ENCODE peak calls at places on chromosomes 11 and 22, in four cellular contexts. L is neuronal stem cell, S is cardiac muscle cell, A is H1. X is an unnamed sample.

GRCh38 chr22:32340437-32340836 is 17.2 kb upstream of the RFPL3 start:
- DNase-seq in L (no peak), S (no peak), A (peak; percentile 47), X (no peak)

GRCh38 chr11:73530109-73530508 is 67.8 kb downstream of the FAM168A start:
- DNase-seq in A (no peak), S (peak; percentile 2), L (no peak), X (peak; percentile 27)

GRCh38 chr22:30941363-30941740 is 27.2 kb downstream of the MORC2 start:
- DNase-seq in L (no peak), A (no peak), S (no peak), X (no peak)

GRCh38 chr11:19734171-19734570 is 21.5 kb downstream of the NAV2 start:
- DNase-seq in A (no peak), L (no peak), S (no peak), X (no peak)

GRCh38 chr22:46735747-46736608 is 2.1 kb downstream of the CERK start:
- DNase-seq in L (no peak), A (no peak), S (no peak), X (no peak)

GRCh38 chr11:61950035-61950547 is at the start of gene BEST1:
- DNase-seq in L (no peak), A (no peak), S (no peak), X (no peak)

GRCh38 chr11:19842505-19842904 is 129.9 kb downstream of the NAV2 start:
- DNase-seq in L (no peak), S (no peak), A (no peak), X (no peak)

GRCh38 chr11:111253630-111254029 is 8.1 kb downstream of the POU2AF2 start:
- DNase-seq in L (no peak), A (no peak), S (no peak), X (no peak)

GRCh38 chr11:34264266-34265110 is 93.3 kb downstream of the ABTB2 start:
- DNase-seq in S (no peak), A (no peak), L (no peak), X (no peak)

GRCh38 chr11:2394818-2395105 is 5.8 kb upstream of the TSSC4 start:
- DNase-seq in S (no peak), L (no peak), A (no peak), X (no peak)

GRCh38 chr22:37016134-37016910 is 2.9 kb downstream of the TST start:
- DNase-seq in L (no peak), S (no peak), A (no peak), X (no peak)

GRCh38 chr22:22892096-22893052 is 4.8 kb downstream of the IGLL5 start:
- DNase-seq in A (no peak), L (no peak), S (no peak), X (no peak)

GRCh38 chr11:2933376-2934056 is 4.3 kb upstream of the PHLDA2 start:
- DNase-seq in A (peak; percentile 56), L (no peak), S (no peak), X (no peak)

GRCh38 chr22:24427500-24428164 is at the start of gene ADORA2A:
- DNase-seq in S (no peak), A (no peak), L (no peak), X (no peak)

GRCh38 chr11:37571248-37571647 is 973.2 kb upstream of the RAG2 start:
- DNase-seq in L (no peak), S (no peak), A (no peak), X (no peak)

GRCh38 chr11:9047986-9048522 is 43.3 kb downstream of the SCUBE2 start:
- DNase-seq in S (peak; percentile 45), L (no peak), A (no peak), X (no peak)

GRCh38 chr11:34948721-34949120 is 32.3 kb downstream of the PDHX start:
- DNase-seq in A (no peak), L (no peak), S (no peak), X (no peak)

DNA sequence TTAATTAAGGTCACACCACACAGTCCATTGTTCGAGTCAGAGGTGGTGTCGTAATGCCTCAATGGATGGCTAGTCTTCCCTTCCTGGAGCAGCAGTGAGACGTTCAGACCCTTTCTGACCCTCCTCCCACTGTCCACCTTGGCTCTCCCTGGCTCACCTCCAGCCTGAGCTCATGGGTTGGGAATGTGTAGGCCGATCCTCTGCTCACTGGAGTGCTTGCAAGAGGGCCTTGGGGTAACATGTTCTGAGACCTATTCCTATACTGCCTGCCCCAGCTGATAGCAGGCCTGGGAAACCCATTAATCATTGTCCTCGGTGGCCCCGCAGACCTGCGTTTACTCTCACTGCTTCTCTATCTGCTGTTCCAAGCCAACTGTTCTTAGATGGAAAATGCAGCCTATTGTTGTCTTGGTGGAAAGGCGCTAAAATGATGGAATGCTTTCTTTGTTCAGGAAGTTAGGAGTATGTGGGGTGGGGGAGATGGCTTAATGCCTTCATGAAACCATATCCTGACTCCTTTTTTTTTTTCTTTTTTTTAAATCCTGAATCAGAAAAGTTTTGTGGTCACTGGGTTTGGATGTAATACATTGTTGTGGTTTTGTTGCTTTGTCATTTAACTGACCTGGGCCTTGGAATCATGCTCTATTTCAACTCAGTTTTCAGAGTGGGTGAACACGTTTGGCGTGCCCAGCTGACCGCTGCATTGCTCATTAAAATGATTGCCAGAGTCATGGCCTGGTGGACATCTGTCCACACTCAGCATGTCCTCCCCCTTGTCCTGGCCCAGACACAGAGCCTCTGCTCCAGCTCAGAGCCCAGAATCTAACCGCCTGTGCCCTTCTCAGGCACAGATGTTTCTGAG is 72.5 kb downstream of the MICAL2 start:
- DNase-seq in S (peak; percentile 90), L (no peak), A (no peak), X (no peak)
- H3K4me1 ChIP-seq in S (peaks cover 84% of the 10 kb centered on the region), L (peaks cover 12% of the 10 kb centered on the region), A (peaks cover 4% of the 10 kb centered on the region), X (no peaks in the 10 kb centered on the region)

GRCh38 chr11:132171031-132171430 is 800.6 kb downstream of the NTM start:
- DNase-seq in L (no peak), A (no peak), S (no peak), X (no peak)

DNA sequence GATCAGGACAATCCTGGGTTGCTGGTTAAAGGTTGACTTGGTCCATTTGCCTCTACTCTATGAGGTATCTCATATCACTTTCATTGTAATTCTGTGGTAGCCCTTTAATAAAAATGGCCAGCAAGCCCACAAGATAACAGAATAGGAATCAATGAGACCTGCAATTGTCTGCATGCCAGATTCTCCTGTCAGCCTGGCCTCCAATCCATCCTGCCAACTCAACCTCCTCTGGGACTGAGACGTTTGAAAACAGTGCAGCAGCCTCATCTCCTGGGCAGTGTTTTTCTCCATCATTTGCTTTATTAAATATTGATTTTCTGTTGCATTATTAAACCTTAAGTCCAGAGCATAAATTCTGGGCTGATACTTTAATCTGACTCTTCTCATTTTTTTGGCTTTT is 797.9 kb downstream of the NTM start:
- DNase-seq in A (no peak), S (no peak), L (no peak), X (no peak)
- H3K27ac ChIP-seq in A (no peak overlapping the region), S (no peak overlapping the region), L (no peak overlapping the region), X (no peak overlapping the region)

GRCh38 chr11:134414036-134414731 is 2.1 kb upstream of the B3GAT1 start:
- DNase-seq in A (no peak), S (no peak), L (no peak), X (no peak)

GRCh38 chr11:134414772-134415765 is 3.0 kb upstream of the B3GAT1 start:
- DNase-seq in S (no peak), A (no peak), L (no peak), X (no peak)

GRCh38 chr11:134411887-134412507 is at the start of gene B3GAT1:
- DNase-seq in L (no peak), A (no peak), S (peak; percentile 29), X (no peak)

GRCh38 chr11:134412508-134413333 is 679 bp upstream of the B3GAT1 start:
- DNase-seq in S (peak; percentile 48), A (peak; percentile 75), L (peak; percentile 57), X (no peak)

GRCh38 chr11:134413334-134414035 is 1.4 kb upstream of the B3GAT1 start:
- DNase-seq in S (no peak), L (no peak), A (peak; percentile 56), X (no peak)
- H3K4me1 ChIP-seq in S (no peaks in the 10 kb centered on the region), L (peaks cover 44% of the 10 kb centered on the region), A (peaks cover 24% of the 10 kb centered on the region), X (peaks cover 15% of the 10 kb centered on the region)

DNA sequence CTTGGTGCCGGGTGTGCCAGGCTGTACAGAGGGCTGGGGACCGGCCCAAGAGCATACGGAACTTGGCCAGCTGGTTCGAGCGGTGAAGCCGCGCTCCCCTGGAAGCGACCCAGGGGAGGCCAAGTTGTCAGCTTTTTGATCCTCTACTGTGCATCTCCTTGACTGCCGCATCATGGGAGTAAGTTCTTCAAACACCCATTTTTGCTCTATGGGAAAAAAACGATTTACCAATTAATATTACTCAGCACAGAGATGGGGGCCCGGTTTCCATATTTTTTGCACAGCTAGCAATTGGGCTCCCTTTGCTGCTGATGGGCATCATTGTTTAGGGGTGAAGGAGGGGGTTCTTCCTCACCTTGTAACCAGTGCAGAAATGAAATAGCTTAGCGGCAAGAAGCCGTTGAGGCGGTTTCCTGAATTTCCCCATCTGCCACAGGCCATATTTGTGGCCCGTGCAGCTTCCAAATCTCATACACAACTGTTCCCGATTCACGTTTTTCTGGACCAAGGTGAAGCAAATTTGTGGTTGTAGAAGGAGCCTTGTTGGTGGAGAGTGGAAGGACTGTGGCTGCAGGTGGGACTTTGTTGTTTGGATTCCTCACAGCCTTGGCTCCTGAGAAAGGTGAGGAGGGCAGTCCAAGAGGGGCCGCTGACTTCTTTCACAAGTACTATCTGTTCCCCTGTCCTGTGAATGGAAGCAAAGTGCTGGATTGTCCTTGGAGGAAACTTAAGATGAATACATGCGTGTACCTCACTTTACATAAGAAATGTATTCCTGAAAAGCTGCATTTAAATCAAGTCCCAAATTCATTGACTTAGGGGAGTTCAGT is 2.1 kb downstream of the FUT4 start:
- DNase-seq in S (no peak), L (no peak), A (no peak), X (no peak)
- H3K27ac ChIP-seq in S (no peak overlapping the region), L (no peak overlapping the region), A (no peak overlapping the region), X (no peak overlapping the region)

GRCh38 chr11:129320485-129320884 is 55.2 kb upstream of the BARX2 start:
- DNase-seq in L (no peak), A (peak; percentile 43), S (no peak), X (no peak)
- H3K4me1 ChIP-seq in L (peaks cover 10% of the 10 kb centered on the region), A (peaks cover 13% of the 10 kb centered on the region), S (no peaks in the 10 kb centered on the region), X (peaks cover 4% of the 10 kb centered on the region)

GRCh38 chr11:394034-394857 is at the start of gene PKP3:
- DNase-seq in L (no peak), S (no peak), A (no peak), X (no peak)

GRCh38 chr11:392102-392777 is 1.8 kb upstream of the PKP3 start:
- DNase-seq in A (no peak), L (no peak), S (no peak), X (no peak)

GRCh38 chr11:394858-395655 is 1.0 kb downstream of the PKP3 start:
- DNase-seq in S (no peak), L (no peak), A (no peak), X (no peak)

GRCh38 chr11:391117-392017 is 2.6 kb upstream of the PKP3 start:
- DNase-seq in A (no peak), S (no peak), L (no peak), X (no peak)

GRCh38 chr11:393219-394033 is 583 bp upstream of the PKP3 start:
- DNase-seq in A (no peak), L (no peak), S (no peak), X (no peak)
- H3K27ac ChIP-seq in A (no peak overlapping the region), L (no peak overlapping the region), S (no peak overlapping the region), X (no peak overlapping the region)

X was measured in iPS DF 6.9.